ENCODE peak calls at places on chromosomes 7 and 10, in four cellular contexts. D is WERI-Rb-1; W is CD4-positive, CD25-positive, alpha-beta regulatory T cell; U is GM12865. P is an unnamed sample.

GRCh38 chr10:69738071-69738470 is 63.6 kb upstream of the COL13A1 start:
- DNase-seq in W (no peak), U (no peak), D (no peak), P (no peak)

GRCh38 chr10:97307441-97307840 is 11.6 kb upstream of the FRAT1 start:
- DNase-seq in W (no peak), U (no peak), D (no peak), P (no peak)

GRCh38 chr7:101857358-101857794 is 40.0 kb downstream of the CUX1 start:
- DNase-seq in W (no peak), D (no peak), U (peak), P (no peak)

GRCh38 chr10:124731551-124731950 is 12.6 kb downstream of the FAM53B start:
- DNase-seq in U (no peak), D (no peak), W (no peak), P (no peak)

GRCh38 chr7:15558747-15559146 is 3.1 kb downstream of the AGMO start:
- DNase-seq in D (no peak), W (no peak), U (no peak), P (no peak)

GRCh38 chr7:140262242-140262903 is 85.6 kb upstream of the KDM7A start:
- DNase-seq in U (no peak), W (no peak), D (no peak), P (no peak)

GRCh38 chr7:151429555-151430331 is 10.2 kb downstream of the CRYGN start:
- DNase-seq in U (peak), D (no peak), W (no peak), P (peak)

GRCh38 chr7:50534690-50535290 is 30.4 kb downstream of the DDC start:
- DNase-seq in D (no peak), U (no peak), W (no peak), P (no peak)

GRCh38 chr10:35910234-35910633 is 268.1 kb upstream of the FZD8 start:
- DNase-seq in U (no peak), W (no peak), D (no peak), P (no peak)

GRCh38 chr7:43954524-43955228 is 28.4 kb downstream of the UBE2D4 start:
- DNase-seq in D (peak), U (peak), W (no peak), P (peak)

GRCh38 chr7:23469961-23470250 is 385 bp downstream of the IGF2BP3 start:
- DNase-seq in W (no peak), D (peak), U (no peak), P (no peak)

GRCh38 chr10:21173964-21174669 is 277.0 kb upstream of the NEBL start:
- DNase-seq in W (no peak), D (peak), U (peak), P (no peak)
- H3K4me3 ChIP-seq in W (no peak), D (peak), U (no peak), P (no peak)

GRCh38 chr10:99233680-99234018 is 2.0 kb downstream of the HPSE2 start:
- DNase-seq in W (no peak), U (no peak), D (no peak), P (no peak)

GRCh38 chr10:99234067-99234738 is 1.4 kb downstream of the HPSE2 start:
- DNase-seq in U (peak), D (peak), W (no peak), P (no peak)

GRCh38 chr10:99234739-99235468 is 748 bp downstream of the HPSE2 start:
- DNase-seq in U (no peak), D (no peak), W (no peak), P (no peak)

GRCh38 chr10:99232357-99232999 is 3.2 kb downstream of the HPSE2 start:
- DNase-seq in U (peak), W (no peak), D (no peak), P (no peak)

GRCh38 chr10:99233000-99233679 is 2.5 kb downstream of the HPSE2 start:
- DNase-seq in D (no peak), W (no peak), U (no peak), P (no peak)
- H3K4me3 ChIP-seq in D (no peak), W (no peak), U (no peak), P (no peak)

GRCh38 chr7:128453836-128454804 is 1.6 kb upstream of the HILPDA start:
- DNase-seq in D (peak), W (no peak), U (no peak), P (no peak)
- H3K4me3 ChIP-seq in D (peak), W (no peak), U (no peak), P (no peak)

DNA sequence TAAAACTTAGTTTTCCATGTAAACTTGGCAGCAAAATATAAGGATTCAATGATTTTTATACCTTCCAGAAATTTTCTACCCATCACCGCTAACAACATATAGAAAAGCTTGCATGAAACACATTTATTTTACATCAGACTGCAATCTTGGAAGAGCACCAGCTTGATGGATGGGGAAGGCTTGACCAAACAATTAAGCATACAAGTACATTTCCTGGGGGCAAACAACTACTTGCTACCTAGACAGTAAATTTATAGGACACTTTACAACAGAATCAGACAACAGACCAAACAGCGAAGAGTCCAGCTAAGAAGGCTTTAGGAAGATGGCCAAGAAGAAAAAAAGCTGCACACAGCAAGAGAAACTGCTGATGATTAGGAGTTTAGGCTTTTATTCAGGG is 8.0 kb downstream of the AASS start:
- DNase-seq in W (no peak), D (no peak), U (no peak), P (no peak)
- H3K4me3 ChIP-seq in W (no peak), D (no peak), U (no peak), P (no peak)

DNA sequence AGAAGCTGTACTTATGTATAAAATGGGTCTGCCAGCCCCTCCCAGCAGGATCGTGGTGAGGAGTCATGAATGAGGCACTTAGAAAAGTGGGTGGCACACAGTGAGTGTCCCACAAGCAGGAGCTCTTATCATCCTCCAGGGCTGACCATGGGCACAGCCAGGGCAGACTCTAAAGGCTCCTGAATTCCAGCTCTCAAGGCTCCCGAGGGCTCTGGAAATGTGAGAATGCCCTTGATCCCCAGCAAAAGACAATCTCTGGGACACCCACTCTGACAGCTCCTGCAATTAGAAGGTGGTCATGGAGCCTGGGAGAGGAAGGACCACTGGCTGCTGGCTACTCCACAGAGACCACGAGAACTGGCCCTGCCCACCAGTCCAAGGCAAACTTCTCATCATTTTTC is 1.6 kb downstream of the VSTM4 start:
- DNase-seq in D (no peak), U (no peak), W (no peak), P (no peak)
- H3K4me3 ChIP-seq in D (no peak), U (no peak), W (no peak), P (no peak)

GRCh38 chr7:149161241-149161848 is 14.1 kb downstream of the ZNF398 start:
- DNase-seq in D (no peak), W (no peak), U (no peak), P (no peak)
- H3K4me3 ChIP-seq in D (no peak), W (no peak), U (no peak), P (no peak)

GRCh38 chr7:88485811-88486210 is 179.1 kb upstream of the STEAP4 start:
- DNase-seq in U (no peak), D (no peak), W (no peak), P (no peak)

GRCh38 chr7:88495901-88496300 is 189.2 kb upstream of the STEAP4 start:
- DNase-seq in W (no peak), D (no peak), U (no peak), P (no peak)

GRCh38 chr7:88490161-88490560 is 183.5 kb upstream of the STEAP4 start:
- DNase-seq in U (no peak), D (no peak), W (no peak), P (no peak)

DNA sequence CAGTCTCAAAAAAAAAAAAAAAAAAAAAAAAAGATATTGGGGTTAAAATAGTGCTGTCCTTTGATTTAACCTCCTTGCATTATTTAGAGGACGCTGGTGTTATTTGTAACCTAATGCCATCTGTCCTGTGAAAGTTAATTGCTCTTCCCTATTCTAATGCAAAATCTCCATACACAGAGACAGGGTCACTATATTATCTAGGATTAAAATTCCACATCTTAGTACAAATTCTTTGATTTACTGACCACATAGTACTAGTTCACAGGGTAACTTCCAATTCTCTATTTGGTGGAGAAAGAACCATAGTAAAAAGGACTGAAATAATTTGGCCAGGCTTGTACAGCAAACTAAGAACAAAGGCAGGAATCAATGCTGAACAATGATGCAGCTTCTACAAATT is 184.2 kb upstream of the STEAP4 start:
- DNase-seq in D (no peak), W (no peak), U (no peak), P (no peak)
- H3K4me3 ChIP-seq in D (no peak), W (no peak), U (no peak), P (no peak)